ENCODE peak calls at places on chromosome 10, in nine cellular contexts. One of them, this sample, is unnamed.

GRCh38 chr10:97267671-97268070 is 24.8 kb downstream of the ARHGAP19 start:
- DNase-seq in heart right ventricle: no peak
- DNase-seq in fibroblast of the aortic adventitia: peak
- DNase-seq in fibroblast of mammary gland: no peak
- DNase-seq in WERI-Rb-1: no peak
- DNase-seq in choroid plexus epithelial cell: no peak
- DNase-seq in fibroblast of lung: no peak
- DNase-seq in brain microvascular endothelial cell: no peak
- DNase-seq in mammary epithelial cell: no peak
- DNase-seq in this sample: no peak

GRCh38 chr10:13346280-13346819 is 1.7 kb downstream of the SEPHS1 start:
- DNase-seq in WERI-Rb-1: no peak
- DNase-seq in heart right ventricle: no peak
- DNase-seq in fibroblast of lung: peak
- DNase-seq in mammary epithelial cell: peak
- DNase-seq in fibroblast of mammary gland: peak
- DNase-seq in brain microvascular endothelial cell: peak
- DNase-seq in fibroblast of the aortic adventitia: peak
- DNase-seq in choroid plexus epithelial cell: peak
- DNase-seq in this sample: peak

GRCh38 chr10:117262296-117263293 is 21.7 kb downstream of the SLC18A2 start:
- DNase-seq in fibroblast of the aortic adventitia: no peak
- DNase-seq in brain microvascular endothelial cell: no peak
- DNase-seq in heart right ventricle: no peak
- DNase-seq in fibroblast of lung: no peak
- DNase-seq in WERI-Rb-1: no peak
- DNase-seq in fibroblast of mammary gland: no peak
- DNase-seq in choroid plexus epithelial cell: no peak
- DNase-seq in mammary epithelial cell: no peak
- DNase-seq in this sample: no peak

GRCh38 chr10:28612877-28613276 is 64.4 kb upstream of the BAMBI start:
- DNase-seq in WERI-Rb-1: no peak
- DNase-seq in brain microvascular endothelial cell: no peak
- DNase-seq in choroid plexus epithelial cell: no peak
- DNase-seq in fibroblast of lung: no peak
- DNase-seq in mammary epithelial cell: no peak
- DNase-seq in heart right ventricle: no peak
- DNase-seq in fibroblast of the aortic adventitia: no peak
- DNase-seq in fibroblast of mammary gland: no peak
- DNase-seq in this sample: no peak

GRCh38 chr10:57983226-57983870 is 284.3 kb downstream of the IPMK start:
- DNase-seq in mammary epithelial cell: peak
- DNase-seq in fibroblast of the aortic adventitia: no peak
- DNase-seq in brain microvascular endothelial cell: no peak
- DNase-seq in fibroblast of lung: peak
- DNase-seq in choroid plexus epithelial cell: peak
- DNase-seq in heart right ventricle: no peak
- DNase-seq in fibroblast of mammary gland: peak
- DNase-seq in WERI-Rb-1: no peak
- DNase-seq in this sample: peak

GRCh38 chr10:37728830-37729229 is 128.6 kb downstream of the ZNF248 start:
- DNase-seq in mammary epithelial cell: no peak
- DNase-seq in fibroblast of the aortic adventitia: no peak
- DNase-seq in choroid plexus epithelial cell: no peak
- DNase-seq in fibroblast of mammary gland: no peak
- DNase-seq in WERI-Rb-1: no peak
- DNase-seq in heart right ventricle: no peak
- DNase-seq in fibroblast of lung: no peak
- DNase-seq in brain microvascular endothelial cell: no peak
- DNase-seq in this sample: no peak

GRCh38 chr10:115915429-115915828 is 357.6 kb downstream of the GFRA1 start:
- DNase-seq in fibroblast of mammary gland: no peak
- DNase-seq in choroid plexus epithelial cell: no peak
- DNase-seq in fibroblast of the aortic adventitia: no peak
- DNase-seq in heart right ventricle: no peak
- DNase-seq in mammary epithelial cell: no peak
- DNase-seq in WERI-Rb-1: no peak
- DNase-seq in brain microvascular endothelial cell: no peak
- DNase-seq in fibroblast of lung: no peak
- DNase-seq in this sample: no peak

GRCh38 chr10:93115661-93116383 is 42.1 kb downstream of the CYP26A1 start:
- DNase-seq in heart right ventricle: peak
- DNase-seq in fibroblast of the aortic adventitia: peak
- DNase-seq in WERI-Rb-1: peak
- DNase-seq in mammary epithelial cell: peak
- DNase-seq in fibroblast of lung: peak
- DNase-seq in fibroblast of mammary gland: peak
- DNase-seq in brain microvascular endothelial cell: peak
- DNase-seq in choroid plexus epithelial cell: peak
- DNase-seq in this sample: peak

GRCh38 chr10:50605280-50606270 is 18.2 kb downstream of the SGMS1 start:
- DNase-seq in fibroblast of the aortic adventitia: peak
- DNase-seq in choroid plexus epithelial cell: peak
- DNase-seq in mammary epithelial cell: peak
- DNase-seq in fibroblast of lung: peak
- DNase-seq in WERI-Rb-1: no peak
- DNase-seq in brain microvascular endothelial cell: peak
- DNase-seq in fibroblast of mammary gland: peak
- DNase-seq in heart right ventricle: no peak
- DNase-seq in this sample: peak

GRCh38 chr10:94409016-94409657 is 6.8 kb downstream of the TBC1D12 start:
- DNase-seq in choroid plexus epithelial cell: no peak
- DNase-seq in fibroblast of the aortic adventitia: no peak
- DNase-seq in fibroblast of lung: peak
- DNase-seq in heart right ventricle: no peak
- DNase-seq in WERI-Rb-1: no peak
- DNase-seq in mammary epithelial cell: no peak
- DNase-seq in fibroblast of mammary gland: no peak
- DNase-seq in brain microvascular endothelial cell: no peak
- DNase-seq in this sample: no peak

GRCh38 chr10:103638948-103639347 is 145.4 kb downstream of the NEURL1 start:
- DNase-seq in fibroblast of lung: peak
- DNase-seq in choroid plexus epithelial cell: peak
- DNase-seq in mammary epithelial cell: no peak
- DNase-seq in fibroblast of the aortic adventitia: peak
- DNase-seq in WERI-Rb-1: no peak
- DNase-seq in fibroblast of mammary gland: no peak
- DNase-seq in brain microvascular endothelial cell: no peak
- DNase-seq in heart right ventricle: no peak
- DNase-seq in this sample: no peak

GRCh38 chr10:52318822-52319464 is 4.9 kb downstream of the DKK1 start:
- DNase-seq in brain microvascular endothelial cell: peak
- DNase-seq in mammary epithelial cell: peak
- DNase-seq in fibroblast of mammary gland: peak
- DNase-seq in heart right ventricle: no peak
- DNase-seq in WERI-Rb-1: no peak
- DNase-seq in choroid plexus epithelial cell: peak
- DNase-seq in fibroblast of the aortic adventitia: peak
- DNase-seq in fibroblast of lung: peak
- DNase-seq in this sample: peak

GRCh38 chr10:24440817-24441790 is 232.2 kb downstream of the KIAA1217 start:
- DNase-seq in fibroblast of the aortic adventitia: no peak
- DNase-seq in brain microvascular endothelial cell: peak
- DNase-seq in choroid plexus epithelial cell: peak
- DNase-seq in WERI-Rb-1: no peak
- DNase-seq in fibroblast of mammary gland: peak
- DNase-seq in heart right ventricle: no peak
- DNase-seq in fibroblast of lung: peak
- DNase-seq in mammary epithelial cell: no peak
- DNase-seq in this sample: peak

GRCh38 chr10:103872137-103872933 is 17.0 kb upstream of the SH3PXD2A start:
- DNase-seq in heart right ventricle: no peak
- DNase-seq in fibroblast of the aortic adventitia: no peak
- DNase-seq in fibroblast of lung: peak
- DNase-seq in fibroblast of mammary gland: peak
- DNase-seq in WERI-Rb-1: peak
- DNase-seq in mammary epithelial cell: peak
- DNase-seq in choroid plexus epithelial cell: no peak
- DNase-seq in brain microvascular endothelial cell: no peak
- DNase-seq in this sample: no peak

GRCh38 chr10:75395955-75396860 is 5.4 kb downstream of the ZNF503 start:
- DNase-seq in brain microvascular endothelial cell: no peak
- DNase-seq in fibroblast of the aortic adventitia: peak
- DNase-seq in heart right ventricle: peak
- DNase-seq in fibroblast of mammary gland: peak
- DNase-seq in WERI-Rb-1: no peak
- DNase-seq in mammary epithelial cell: peak
- DNase-seq in choroid plexus epithelial cell: no peak
- DNase-seq in fibroblast of lung: peak
- DNase-seq in this sample: no peak
- H3K4me3 ChIP-seq in brain microvascular endothelial cell: peak
- H3K4me3 ChIP-seq in fibroblast of the aortic adventitia: peak
- H3K4me3 ChIP-seq in heart right ventricle: peak
- H3K4me3 ChIP-seq in fibroblast of mammary gland: peak
- H3K4me3 ChIP-seq in WERI-Rb-1: no peak
- H3K4me3 ChIP-seq in mammary epithelial cell: peak
- H3K4me3 ChIP-seq in choroid plexus epithelial cell: peak
- H3K4me3 ChIP-seq in fibroblast of lung: peak
- H3K4me3 ChIP-seq in this sample: no peak

GRCh38 chr10:16856567-16856966 is 39.3 kb upstream of the RSU1 start:
- DNase-seq in fibroblast of mammary gland: peak
- DNase-seq in fibroblast of the aortic adventitia: peak
- DNase-seq in choroid plexus epithelial cell: peak
- DNase-seq in heart right ventricle: no peak
- DNase-seq in brain microvascular endothelial cell: peak
- DNase-seq in WERI-Rb-1: peak
- DNase-seq in mammary epithelial cell: peak
- DNase-seq in fibroblast of lung: peak
- DNase-seq in this sample: no peak

GRCh38 chr10:16856092-16856491 is 38.9 kb upstream of the RSU1 start:
- DNase-seq in WERI-Rb-1: no peak
- DNase-seq in mammary epithelial cell: peak
- DNase-seq in fibroblast of lung: peak
- DNase-seq in heart right ventricle: no peak
- DNase-seq in choroid plexus epithelial cell: no peak
- DNase-seq in fibroblast of mammary gland: peak
- DNase-seq in brain microvascular endothelial cell: no peak
- DNase-seq in fibroblast of the aortic adventitia: no peak
- DNase-seq in this sample: no peak

GRCh38 chr10:16853809-16854208 is 36.6 kb upstream of the RSU1 start:
- DNase-seq in fibroblast of the aortic adventitia: no peak
- DNase-seq in choroid plexus epithelial cell: no peak
- DNase-seq in fibroblast of mammary gland: no peak
- DNase-seq in heart right ventricle: no peak
- DNase-seq in fibroblast of lung: no peak
- DNase-seq in mammary epithelial cell: no peak
- DNase-seq in brain microvascular endothelial cell: no peak
- DNase-seq in WERI-Rb-1: no peak
- DNase-seq in this sample: no peak

GRCh38 chr10:16854623-16855022 is 37.4 kb upstream of the RSU1 start:
- DNase-seq in fibroblast of lung: peak
- DNase-seq in choroid plexus epithelial cell: peak
- DNase-seq in WERI-Rb-1: no peak
- DNase-seq in fibroblast of the aortic adventitia: peak
- DNase-seq in mammary epithelial cell: peak
- DNase-seq in brain microvascular endothelial cell: peak
- DNase-seq in heart right ventricle: no peak
- DNase-seq in fibroblast of mammary gland: peak
- DNase-seq in this sample: peak

DNA sequence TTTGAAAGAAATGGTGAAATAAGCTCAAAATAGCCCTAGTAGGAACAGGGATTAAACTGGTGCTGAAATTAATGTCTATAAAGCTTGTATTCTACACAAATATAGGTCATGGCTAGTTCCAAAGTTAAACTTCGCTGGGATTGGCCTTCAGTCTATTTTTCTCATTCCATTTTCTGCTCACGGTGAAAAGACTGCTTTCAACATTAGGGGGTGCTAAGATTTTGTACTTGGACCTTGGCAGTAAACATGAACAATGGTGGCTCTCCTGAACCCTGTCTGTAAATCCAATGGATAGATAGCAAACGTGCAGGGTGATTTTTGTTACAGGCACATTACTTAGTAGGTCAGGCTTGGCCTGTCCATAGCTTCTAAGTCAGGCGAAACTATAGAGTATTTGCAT is 36.0 kb upstream of the RSU1 start:
- DNase-seq in heart right ventricle: no peak
- DNase-seq in mammary epithelial cell: no peak
- DNase-seq in fibroblast of the aortic adventitia: peak
- DNase-seq in fibroblast of lung: peak
- DNase-seq in fibroblast of mammary gland: peak
- DNase-seq in choroid plexus epithelial cell: peak
- DNase-seq in WERI-Rb-1: no peak
- DNase-seq in brain microvascular endothelial cell: peak
- DNase-seq in this sample: peak
- TF ChIP-seq CTCF in heart right ventricle: peak
- TF ChIP-seq CTCF in mammary epithelial cell: no peak
- TF ChIP-seq CTCF in fibroblast of the aortic adventitia: peak
- TF ChIP-seq CTCF in fibroblast of lung: peak
- TF ChIP-seq CTCF in fibroblast of mammary gland: peak
- TF ChIP-seq CTCF in choroid plexus epithelial cell: peak
- TF ChIP-seq CTCF in WERI-Rb-1: peak
- TF ChIP-seq CTCF in brain microvascular endothelial cell: peak
- TF ChIP-seq CTCF in this sample: peak

GRCh38 chr10:79397575-79398303 is 47.7 kb downstream of the ZCCHC24 start:
- DNase-seq in brain microvascular endothelial cell: no peak
- DNase-seq in fibroblast of lung: peak
- DNase-seq in fibroblast of mammary gland: peak
- DNase-seq in mammary epithelial cell: no peak
- DNase-seq in fibroblast of the aortic adventitia: peak
- DNase-seq in choroid plexus epithelial cell: peak
- DNase-seq in WERI-Rb-1: no peak
- DNase-seq in heart right ventricle: peak
- DNase-seq in this sample: peak

GRCh38 chr10:79400567-79401004 is 44.8 kb downstream of the ZCCHC24 start:
- DNase-seq in WERI-Rb-1: peak
- DNase-seq in choroid plexus epithelial cell: peak
- DNase-seq in fibroblast of the aortic adventitia: no peak
- DNase-seq in fibroblast of lung: no peak
- DNase-seq in brain microvascular endothelial cell: no peak
- DNase-seq in mammary epithelial cell: no peak
- DNase-seq in heart right ventricle: peak
- DNase-seq in fibroblast of mammary gland: peak
- DNase-seq in this sample: peak

GRCh38 chr10:79399242-79399831 is 46.1 kb downstream of the ZCCHC24 start:
- DNase-seq in heart right ventricle: peak
- DNase-seq in fibroblast of lung: peak
- DNase-seq in choroid plexus epithelial cell: peak
- DNase-seq in brain microvascular endothelial cell: peak
- DNase-seq in mammary epithelial cell: peak
- DNase-seq in WERI-Rb-1: peak
- DNase-seq in fibroblast of the aortic adventitia: peak
- DNase-seq in fibroblast of mammary gland: peak
- DNase-seq in this sample: peak

GRCh38 chr10:79397051-79397450 is 48.4 kb downstream of the ZCCHC24 start:
- DNase-seq in fibroblast of mammary gland: no peak
- DNase-seq in mammary epithelial cell: no peak
- DNase-seq in fibroblast of the aortic adventitia: no peak
- DNase-seq in WERI-Rb-1: no peak
- DNase-seq in choroid plexus epithelial cell: no peak
- DNase-seq in fibroblast of lung: no peak
- DNase-seq in heart right ventricle: no peak
- DNase-seq in brain microvascular endothelial cell: no peak
- DNase-seq in this sample: no peak

GRCh38 chr10:79398642-79399041 is 46.8 kb downstream of the ZCCHC24 start:
- DNase-seq in choroid plexus epithelial cell: no peak
- DNase-seq in WERI-Rb-1: no peak
- DNase-seq in heart right ventricle: no peak
- DNase-seq in fibroblast of mammary gland: no peak
- DNase-seq in fibroblast of lung: no peak
- DNase-seq in brain microvascular endothelial cell: no peak
- DNase-seq in mammary epithelial cell: no peak
- DNase-seq in fibroblast of the aortic adventitia: no peak
- DNase-seq in this sample: no peak
- H3K4me3 ChIP-seq in choroid plexus epithelial cell: no peak
- H3K4me3 ChIP-seq in WERI-Rb-1: no peak
- H3K4me3 ChIP-seq in heart right ventricle: no peak
- H3K4me3 ChIP-seq in fibroblast of mammary gland: no peak
- H3K4me3 ChIP-seq in fibroblast of lung: peak
- H3K4me3 ChIP-seq in brain microvascular endothelial cell: no peak
- H3K4me3 ChIP-seq in mammary epithelial cell: no peak
- H3K4me3 ChIP-seq in fibroblast of the aortic adventitia: no peak
- H3K4me3 ChIP-seq in this sample: no peak

GRCh38 chr10:86585037-86585725 is 63.6 kb upstream of the WAPL start:
- DNase-seq in heart right ventricle: peak
- DNase-seq in mammary epithelial cell: peak
- DNase-seq in choroid plexus epithelial cell: peak
- DNase-seq in WERI-Rb-1: peak
- DNase-seq in fibroblast of mammary gland: peak
- DNase-seq in brain microvascular endothelial cell: peak
- DNase-seq in fibroblast of lung: peak
- DNase-seq in fibroblast of the aortic adventitia: peak
- DNase-seq in this sample: peak
- TF ChIP-seq CTCF in heart right ventricle: peak
- TF ChIP-seq CTCF in mammary epithelial cell: peak
- TF ChIP-seq CTCF in choroid plexus epithelial cell: peak
- TF ChIP-seq CTCF in WERI-Rb-1: peak
- TF ChIP-seq CTCF in fibroblast of mammary gland: peak
- TF ChIP-seq CTCF in brain microvascular endothelial cell: peak
- TF ChIP-seq CTCF in fibroblast of lung: peak
- TF ChIP-seq CTCF in fibroblast of the aortic adventitia: peak
- TF ChIP-seq CTCF in this sample: peak